ENCODE peak calls at places on chromosomes 7 and 10, in six cellular contexts. O is choroid plexus epithelial cell, I is NCI-H1105 treated with DMSO at 0.1 percent for 48 hours, C is ELF-1, A is AG09309, D is coronary artery. H is an unnamed sample.

GRCh38 chr10:92696606-92697383 is 7.0 kb downstream of the HHEX start:
- DNase-seq in O (no peak), I (no peak), C (peak; percentile 11), A (no peak), D (no peak), H (no peak)

GRCh38 chr7:48035967-48036478 is 680 bp downstream of the C7orf57 start:
- DNase-seq in O (peak; percentile 54), I (no peak), C (peak; percentile 45), A (no peak), D (no peak), H (peak; percentile 35)

GRCh38 chr7:78437118-78437517 is 638.5 kb downstream of the PHTF2 start:
- DNase-seq in O (peak; percentile 8), I (no peak), C (no peak), A (peak; percentile 44), D (no peak), H (peak; percentile 36)

GRCh38 chr10:5538446-5538845 is 13.7 kb downstream of the CALML3 start:
- DNase-seq in O (peak; percentile 64), I (no peak), C (peak; percentile 73), A (peak; percentile 25), D (peak; percentile 22), H (peak; percentile 68)

GRCh38 chr7:30503273-30504212 is 1.1 kb downstream of the GGCT start:
- DNase-seq in O (peak; percentile 15), I (peak; percentile 25), C (no peak), A (no peak), D (no peak), H (no peak)

GRCh38 chr10:122515588-122516231 is 44.8 kb upstream of the DMBT1 start:
- DNase-seq in O (peak; percentile 18), I (no peak), C (no peak), A (no peak), D (no peak), H (peak; percentile 67)

GRCh38 chr10:74683621-74684114 is 142.7 kb upstream of the KAT6B start:
- DNase-seq in O (peak; percentile 14), I (peak; percentile 23), C (no peak), A (no peak), D (no peak), H (no peak)

GRCh38 chr7:29915481-29916215 is 74.0 kb downstream of the SCRN1 start:
- DNase-seq in O (peak; percentile 20), I (no peak), C (no peak), A (no peak), D (no peak), H (peak; percentile 12)

GRCh38 chr10:94358480-94358879 is 4.3 kb downstream of the NOC3L start:
- DNase-seq in O (peak; percentile 95), I (no peak), C (peak; percentile 34), A (peak; percentile 77), D (no peak), H (peak; percentile 95)

GRCh38 chr7:37420931-37421330 is 27.7 kb downstream of the ELMO1 start:
- DNase-seq in O (no peak), I (no peak), C (no peak), A (no peak), D (no peak), H (no peak)

GRCh38 chr7:116929021-116929420 is 24.3 kb upstream of the ST7 start:
- DNase-seq in O (no peak), I (no peak), C (no peak), A (no peak), D (no peak), H (no peak)

GRCh38 chr10:47183726-47184084 is 116.3 kb upstream of the GDF10 start:
- DNase-seq in O (peak; percentile 82), I (no peak), C (no peak), A (no peak), D (no peak), H (no peak)

GRCh38 chr7:82044497-82045080 is 274.7 kb upstream of the HGF start:
- DNase-seq in O (peak; percentile 73), I (peak; percentile 75), C (no peak), A (no peak), D (no peak), H (peak; percentile 64)

GRCh38 chr10:47249881-47250280 is 50.1 kb upstream of the GDF10 start:
- DNase-seq in O (no peak), I (no peak), C (no peak), A (no peak), D (peak; percentile 56), H (no peak)

GRCh38 chr7:142440219-142441073 is 182.6 kb upstream of the PRSS58 start:
- DNase-seq in O (peak; percentile 83), I (no peak), C (peak; percentile 33), A (no peak), D (no peak), H (peak; percentile 85)

GRCh38 chr10:26389533-26389932 is 48.6 kb upstream of the APBB1IP start:
- DNase-seq in O (no peak), I (no peak), C (no peak), A (no peak), D (no peak), H (no peak)

GRCh38 chr10:36531621-36532020 is 593.8 kb upstream of the ANKRD30A start:
- DNase-seq in O (no peak), I (no peak), C (no peak), A (peak; percentile 8), D (no peak), H (no peak)

GRCh38 chr10:79483948-79484347 is 28.4 kb upstream of the EIF5AL1 start:
- DNase-seq in O (no peak), I (no peak), C (no peak), A (peak; percentile 73), D (no peak), H (peak; percentile 29)

GRCh38 chr7:81833401-81833800 is 63.6 kb upstream of the HGF start:
- DNase-seq in O (peak; percentile 83), I (no peak), C (no peak), A (no peak), D (no peak), H (peak; percentile 29)

GRCh38 chr7:50205011-50205410 is 99.5 kb upstream of the IKZF1 start:
- DNase-seq in O (no peak), I (no peak), C (no peak), A (no peak), D (peak; percentile 63), H (no peak)

GRCh38 chr7:111011500-111011899 is 79.4 kb upstream of the LRRN3 start:
- DNase-seq in O (peak; percentile 38), I (no peak), C (no peak), A (no peak), D (no peak), H (no peak)

GRCh38 chr10:87861953-87862643 is 1.2 kb downstream of the KLLN start:
- DNase-seq in O (peak; percentile 99), I (peak; percentile 48), C (peak; percentile 98), A (peak; percentile 95), D (peak; percentile 98), H (peak; percentile 98)

GRCh38 chr10:63627881-63628296 is 106.7 kb downstream of the REEP3 start:
- DNase-seq in O (no peak), I (no peak), C (no peak), A (no peak), D (no peak), H (no peak)

GRCh38 chr7:124489925-124490324 is 275.7 kb downstream of the GPR37 start:
- DNase-seq in O (no peak), I (peak; percentile 73), C (no peak), A (no peak), D (no peak), H (no peak)

GRCh38 chr10:76732306-76732705 is 905.3 kb downstream of the KCNMA1 start:
- DNase-seq in O (no peak), I (no peak), C (no peak), A (no peak), D (no peak), H (no peak)

GRCh38 chr10:14567421-14567820 is 207.3 kb downstream of the FAM107B start:
- DNase-seq in O (no peak), I (no peak), C (no peak), A (no peak), D (no peak), H (no peak)

GRCh38 chr7:100888988-100889760 is at the start of gene UFSP1:
- DNase-seq in O (no peak), I (no peak), C (peak; percentile 86), A (no peak), D (no peak), H (no peak)

GRCh38 chr7:149286811-149287400 is 24.9 kb downstream of the ZNF783 start:
- DNase-seq in O (peak; percentile 17), I (no peak), C (no peak), A (no peak), D (no peak), H (no peak)

GRCh38 chr10:74078037-74078436 is 72.6 kb downstream of the AP3M1 start:
- DNase-seq in O (peak; percentile 48), I (no peak), C (no peak), A (no peak), D (no peak), H (peak; percentile 77)

GRCh38 chr10:116038259-116038658 is 234.7 kb downstream of the GFRA1 start:
- DNase-seq in O (peak; percentile 55), I (no peak), C (no peak), A (peak; percentile 34), D (no peak), H (peak; percentile 13)

GRCh38 chr10:97065128-97065527 is 120.6 kb downstream of the SLIT1 start:
- DNase-seq in O (no peak), I (no peak), C (no peak), A (no peak), D (no peak), H (no peak)

GRCh38 chr7:89837515-89837914 is 316.8 kb upstream of the STEAP1 start:
- DNase-seq in O (peak; percentile 7), I (no peak), C (no peak), A (no peak), D (no peak), H (peak; percentile 73)

GRCh38 chr10:82811621-82812020 is 936.6 kb downstream of the NRG3 start:
- DNase-seq in O (peak; percentile 10), I (no peak), C (peak; percentile 29), A (no peak), D (no peak), H (no peak)

GRCh38 chr7:21192662-21193061 is 235.2 kb upstream of the SP4 start:
- DNase-seq in O (peak; percentile 2), I (no peak), C (no peak), A (no peak), D (no peak), H (no peak)

H was measured in astrocyte of the spinal cord.